ENCODE peak calls at places on chromosomes 16 and 17, in four cellular contexts. H is activated naive CD4-positive, alpha-beta T cell treated with anti-CD3 and anti-CD28 coated beads for 36 hours; Q is A549; C is caudate nucleus. U is an unnamed sample.

GRCh38 chr17:39239640-39240314 is 14.0 kb upstream of the STAC2 start:
- DNase-seq in Q (peak; percentile 68), C (no peak), H (peak; percentile 83), U (no peak)

GRCh38 chr17:78615631-78616030 is 38.4 kb upstream of the DNAH17 start:
- DNase-seq in C (no peak), Q (no peak), H (no peak), U (no peak)

GRCh38 chr17:34241062-34241461 is 14.0 kb upstream of the CCL2 start:
- DNase-seq in H (no peak), C (no peak), Q (no peak), U (no peak)

GRCh38 chr16:85146532-85146797 is 34.2 kb upstream of the CIBAR2 start:
- DNase-seq in C (no peak), H (no peak), Q (no peak), U (no peak)

GRCh38 chr17:82752371-82753200 is 721 bp downstream of the TBCD start:
- DNase-seq in C (no peak), Q (peak; percentile 59), H (no peak), U (no peak)

GRCh38 chr17:50295021-50295420 is 20.8 kb downstream of the TMEM92 start:
- DNase-seq in H (no peak), Q (no peak), C (no peak), U (no peak)

GRCh38 chr17:77723071-77723908 is 235.2 kb upstream of the TNRC6C start:
- DNase-seq in H (no peak), Q (no peak), C (no peak), U (no peak)

GRCh38 chr16:76265434-76266045 is 11.7 kb upstream of the CNTNAP4 start:
- DNase-seq in Q (peak; percentile 3), H (peak; percentile 24), C (no peak), U (no peak)

GRCh38 chr17:75241502-75241901 is 19.9 kb downstream of the GGA3 start:
- DNase-seq in Q (no peak), C (no peak), H (no peak), U (no peak)

GRCh38 chr17:55395803-55396505 is 25.7 kb downstream of the MMD start:
- DNase-seq in C (no peak), H (no peak), Q (no peak), U (no peak)

GRCh38 chr17:1008008-1008761 is 11.3 kb downstream of the TIMM22 start:
- DNase-seq in Q (no peak), H (no peak), C (no peak), U (no peak)

GRCh38 chr17:59746849-59747445 is 39.5 kb downstream of the VMP1 start:
- DNase-seq in C (no peak), Q (peak; percentile 46), H (no peak), U (peak; percentile 53)

GRCh38 chr16:79902351-79902750 is 301.8 kb upstream of the MAF start:
- DNase-seq in H (no peak), C (no peak), Q (no peak), U (no peak)

GRCh38 chr16:1958715-1959268 is 546 bp upstream of the NDUFB10 start:
- DNase-seq in C (no peak), Q (no peak), H (no peak), U (no peak)

U was measured in HFFc6.